ENCODE peak calls at places on chromosomes 6 and 20, in five cellular contexts. Q, X, U, N and P are unnamed samples.

GRCh38 chr6:126063512-126064146 is 77.3 kb downstream of the TRMT11 start:
- DNase-seq in Q (no peak), X (no peak), U (no peak), N (no peak), P (no peak)

GRCh38 chr6:130069471-130069870 is 51.1 kb downstream of the L3MBTL3 start:
- DNase-seq in Q (no peak), X (no peak), U (no peak), N (no peak), P (no peak)

GRCh38 chr6:12138377-12138776 is 126.3 kb downstream of the HIVEP1 start:
- DNase-seq in Q (peak; percentile 71), X (no peak), U (no peak), N (no peak), P (no peak)

GRCh38 chr6:30169658-30170614 is 6.6 kb downstream of the TRIM15 start:
- DNase-seq in Q (no peak), X (no peak), U (no peak), N (no peak), P (no peak)

GRCh38 chr6:35648203-35648602 is 40.5 kb downstream of the FKBP5 start:
- DNase-seq in Q (no peak), X (no peak), U (no peak), N (no peak), P (no peak)

GRCh38 chr20:32828029-32828666 is 8.4 kb downstream of the MAPRE1 start:
- DNase-seq in Q (no peak), X (no peak), U (no peak), N (no peak), P (no peak)

GRCh38 chr6:146154197-146154596 is 125.3 kb downstream of the GRM1 start:
- DNase-seq in Q (no peak), X (no peak), U (no peak), N (no peak), P (no peak)

GRCh38 chr6:166423781-166424180 is 41.0 kb upstream of the MPC1 start:
- DNase-seq in Q (no peak), X (no peak), U (no peak), N (no peak), P (no peak)

GRCh38 chr6:40573221-40573620 is 13.9 kb downstream of the LRFN2 start:
- DNase-seq in Q (no peak), X (no peak), U (no peak), N (no peak), P (no peak)

GRCh38 chr6:42177514-42178364 is 4.6 kb downstream of the GUCA1A start:
- DNase-seq in Q (no peak), X (no peak), U (no peak), N (no peak), P (no peak)

GRCh38 chr6:168452685-168453377 is 11.8 kb downstream of the SMOC2 start:
- DNase-seq in Q (no peak), X (no peak), U (peak; percentile 43), N (no peak), P (no peak)

GRCh38 chr6:33785766-33786165 is 3.2 kb downstream of the LEMD2 start:
- DNase-seq in Q (no peak), X (no peak), U (no peak), N (no peak), P (no peak)

GRCh38 chr6:39357998-39358686 is 35.6 kb upstream of the KCNK16 start:
- DNase-seq in Q (no peak), X (no peak), U (no peak), N (peak; percentile 59), P (no peak)

GRCh38 chr6:115729036-115729435 is 331.7 kb downstream of the FRK start:
- DNase-seq in Q (no peak), X (no peak), U (no peak), N (no peak), P (no peak)

GRCh38 chr6:29510202-29510601 is 22.4 kb upstream of the MAS1L start:
- DNase-seq in Q (no peak), X (no peak), U (no peak), N (no peak), P (no peak)

GRCh38 chr6:129608886-129609540 is 101.0 kb downstream of the ARHGAP18 start:
- DNase-seq in Q (no peak), X (no peak), U (no peak), N (no peak), P (no peak)

GRCh38 chr6:137339929-137340559 is 120.9 kb upstream of the IFNGR1 start:
- DNase-seq in Q (no peak), X (no peak), U (no peak), N (no peak), P (no peak)

GRCh38 chr6:34986845-34987246 is 97.8 kb downstream of the ANKS1A start:
- DNase-seq in Q (peak; percentile 61), X (peak; percentile 60), U (peak; percentile 33), N (peak; percentile 73), P (peak; percentile 84)

GRCh38 chr6:125906158-125906998 is 50.2 kb upstream of the HINT3 start:
- DNase-seq in Q (peak; percentile 34), X (peak; percentile 45), U (no peak), N (peak; percentile 45), P (no peak)

GRCh38 chr6:111736005-111736607 is 130.4 kb upstream of the TRAF3IP2 start:
- DNase-seq in Q (no peak), X (no peak), U (no peak), N (no peak), P (no peak)

GRCh38 chr6:48667797-48668196 is 556.8 kb upstream of the PTCHD4 start:
- DNase-seq in Q (no peak), X (no peak), U (no peak), N (no peak), P (no peak)

GRCh38 chr6:128188678-128189077 is 287.8 kb upstream of the THEMIS start:
- DNase-seq in Q (no peak), X (no peak), U (no peak), N (no peak), P (no peak)

GRCh38 chr6:157224178-157224956 is 99.0 kb downstream of the TMEM242 start:
- DNase-seq in Q (no peak), X (no peak), U (no peak), N (no peak), P (no peak)

GRCh38 chr6:131116755-131117360 is 18.4 kb upstream of the AKAP7 start:
- DNase-seq in Q (no peak), X (no peak), U (no peak), N (no peak), P (no peak)

GRCh38 chr20:22511943-22512910 is 72.1 kb downstream of the FOXA2 start:
- DNase-seq in Q (no peak), X (peak; percentile 57), U (no peak), N (peak; percentile 85), P (no peak)

GRCh38 chr6:120378582-120379220 is 955.6 kb downstream of the TBC1D32 start:
- DNase-seq in Q (no peak), X (no peak), U (no peak), N (no peak), P (no peak)

GRCh38 chr6:235763-236360 is 56.4 kb upstream of the DUSP22 start:
- DNase-seq in Q (peak; percentile 39), X (no peak), U (no peak), N (no peak), P (no peak)

GRCh38 chr6:50030777-50031562 is 9.2 kb upstream of the DEFB110 start:
- DNase-seq in Q (no peak), X (no peak), U (no peak), N (no peak), P (no peak)

GRCh38 chr6:36862164-36862847 is 12.3 kb downstream of the PPIL1 start:
- DNase-seq in Q (no peak), X (no peak), U (no peak), N (no peak), P (no peak)

GRCh38 chr6:134750669-134751068 is 199.2 kb downstream of the ALDH8A1 start:
- DNase-seq in Q (no peak), X (no peak), U (no peak), N (no peak), P (no peak)

GRCh38 chr20:54642733-54643667 is 167.6 kb downstream of the DOK5 start:
- DNase-seq in Q (no peak), X (no peak), U (no peak), N (no peak), P (no peak)

GRCh38 chr6:168371989-168372711 is 52.6 kb upstream of the DACT2 start:
- DNase-seq in Q (no peak), X (no peak), U (no peak), N (no peak), P (no peak)

DNA sequence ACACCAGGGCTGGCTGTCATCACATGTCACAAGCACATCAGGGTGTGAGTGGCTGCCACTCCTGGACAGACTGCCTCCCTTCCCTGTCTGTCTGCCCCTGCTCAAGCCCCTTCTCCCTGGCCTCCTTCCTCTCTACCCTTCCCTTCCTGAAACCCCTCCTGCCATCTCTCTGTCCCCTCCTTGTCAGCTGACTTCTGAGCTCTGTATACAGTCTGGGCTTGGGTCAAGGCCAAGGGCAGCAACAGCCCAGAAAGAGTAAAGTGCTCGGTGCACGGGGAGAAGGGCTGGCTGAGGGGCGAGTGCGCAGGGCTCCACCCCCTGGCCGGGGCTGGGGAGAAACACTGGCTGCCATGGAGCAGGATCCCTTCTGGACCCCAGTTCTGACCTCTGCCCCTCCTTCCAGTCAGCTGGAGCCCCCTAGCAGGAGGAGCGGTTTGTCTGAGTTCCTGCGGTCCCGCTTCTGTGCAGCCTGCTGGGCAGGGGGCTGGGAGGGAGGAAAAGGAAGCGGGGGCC is 2.0 kb downstream of the LKAAEAR1 start:
- DNase-seq in Q (no peak), X (no peak), U (no peak), N (no peak), P (no peak)
- TF ChIP-seq CTCF in Q (no peak), X (no peak), U (no peak), N (no peak), P (no peak)

DNA sequence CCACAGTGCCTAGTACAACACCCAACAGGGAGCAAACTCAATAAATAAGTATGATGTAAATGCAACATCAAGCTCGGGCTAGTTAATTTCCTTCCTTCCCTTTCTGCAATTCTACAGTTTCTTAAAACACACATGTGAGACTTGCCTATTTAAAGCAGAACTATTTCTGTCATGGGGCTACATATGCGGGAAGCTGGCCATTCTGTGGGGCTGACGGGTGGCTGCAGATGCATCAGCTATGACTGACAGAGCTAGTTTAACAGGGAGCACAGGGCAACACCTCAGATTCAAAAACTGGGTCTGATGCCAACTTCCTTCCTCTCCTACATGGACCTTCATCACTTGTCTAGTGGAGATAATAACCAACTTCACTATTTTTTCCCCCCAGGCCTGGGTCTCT is 118.1 kb upstream of the ENPP5 start:
- DNase-seq in Q (no peak), X (no peak), U (no peak), N (no peak), P (no peak)
- H3K27ac ChIP-seq in Q (no peak overlapping the region), X (no peak overlapping the region), U (peak overlapping the region; percentile 62), N (no peak overlapping the region), P (no peak overlapping the region)

DNA sequence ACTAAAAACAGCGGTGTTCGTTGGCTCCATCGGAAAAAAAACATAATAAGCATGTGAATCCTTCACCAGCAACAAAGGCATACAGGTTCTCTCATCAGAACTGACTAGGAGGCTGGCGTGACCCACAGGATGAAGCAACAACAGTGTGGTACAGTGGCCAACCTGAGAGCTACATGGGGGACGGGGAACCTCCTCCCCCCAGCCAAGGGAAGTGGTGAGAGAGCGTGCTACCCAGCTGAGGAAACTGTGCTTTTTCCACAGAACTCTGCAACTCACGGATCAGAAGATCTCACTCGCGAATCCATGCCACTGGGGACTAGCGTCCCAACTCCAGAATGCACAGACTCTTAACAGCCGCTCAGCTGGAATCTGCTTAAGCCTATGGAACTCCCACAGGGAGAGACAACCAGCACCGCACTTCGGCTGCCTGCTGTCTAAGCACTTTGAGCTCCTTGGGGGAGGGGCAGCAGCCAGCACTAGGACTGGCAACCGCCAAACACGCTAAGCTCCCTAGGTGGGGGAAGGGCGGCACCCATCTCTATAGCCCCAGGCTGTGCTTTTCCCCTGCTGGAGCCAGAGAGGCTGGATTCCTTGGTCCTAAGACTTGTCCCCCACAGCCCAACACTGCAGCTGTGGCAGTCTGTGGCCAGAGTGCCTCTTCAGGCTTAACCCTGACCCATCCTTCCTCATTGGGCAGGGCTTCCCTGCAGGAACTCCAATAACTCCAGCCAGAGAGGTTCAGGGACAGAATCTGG is 538.3 kb upstream of the BTBD3 start:
- DNase-seq in Q (no peak), X (no peak), U (no peak), N (no peak), P (no peak)
- H3K4me3 ChIP-seq in Q (no peak overlapping the region), X (no peak overlapping the region), U (no peak overlapping the region), N (no peak overlapping the region), P (no peak overlapping the region)

GRCh38 chr6:25312703-25313102 is 33.5 kb downstream of the CARMIL1 start:
- DNase-seq in Q (no peak), X (no peak), U (no peak), N (no peak), P (no peak)
- TF ChIP-seq CTCF in Q (no peak), X (no peak), U (peak; percentile 9), N (no peak), P (no peak)